ENCODE peak calls at places on chromosome 19, in nine cellular contexts. T is AG09319, U is activated gamma-delta T cell treated with Interleukin-2 at 50 U/mL for 16 hours, Z is NCI-H1092 treated with DMSO at 0.1 percent for 48 hours, C is anterior cingulate cortex, L is germinal center, N is NCI-H1694, D is midbrain, E is cardiac muscle cell. R is an unnamed sample.

GRCh38 chr19:16327911-16328823 is 3.5 kb downstream of the KLF2 start:
- DNase-seq in T (peak; percentile 66), U (peak; percentile 54), Z (no peak), C (peak; percentile 44), L (peak; percentile 30), N (no peak), D (peak; percentile 29), E (no peak), R (peak; percentile 69)

GRCh38 chr19:57016491-57016890 is 103.3 kb upstream of the USP29 start:
- DNase-seq in T (no peak), U (no peak), Z (no peak), C (no peak), L (no peak), N (no peak), D (no peak), E (no peak), R (no peak)

GRCh38 chr19:38596057-38596981 is 21.4 kb downstream of the MAP4K1 start:
- DNase-seq in T (no peak), U (no peak), Z (no peak), C (peak; percentile 29), L (no peak), N (no peak), D (no peak), E (peak; percentile 90), R (no peak)

GRCh38 chr19:3116621-3117020 is 19.2 kb upstream of the GNA15 start:
- DNase-seq in T (no peak), U (no peak), Z (no peak), C (no peak), L (no peak), N (no peak), D (no peak), E (no peak), R (no peak)

GRCh38 chr19:39372047-39372802 is 18.7 kb downstream of the PAF1 start:
- DNase-seq in T (peak; percentile 95), U (no peak), Z (no peak), C (peak; percentile 64), L (no peak), N (no peak), D (peak; percentile 70), E (no peak), R (no peak)

GRCh38 chr19:6718741-6719539 is 1.5 kb downstream of the C3 start:
- DNase-seq in T (no peak), U (no peak), Z (no peak), C (peak; percentile 29), L (peak; percentile 56), N (no peak), D (peak; percentile 34), E (peak; percentile 9), R (peak; percentile 95)

GRCh38 chr19:18491995-18492953 is 29.6 kb downstream of the ELL start:
- DNase-seq in T (no peak), U (no peak), Z (no peak), C (no peak), L (no peak), N (no peak), D (no peak), E (no peak), R (no peak)

GRCh38 chr19:33054623-33055022 is 10.1 kb downstream of the RHPN2 start:
- DNase-seq in T (no peak), U (no peak), Z (no peak), C (no peak), L (no peak), N (no peak), D (no peak), E (no peak), R (no peak)

GRCh38 chr19:4639531-4640246 is 373 bp downstream of the TNFAIP8L1 start:
- DNase-seq in T (no peak), U (no peak), Z (peak; percentile 18), C (no peak), L (peak; percentile 21), N (no peak), D (no peak), E (no peak), R (no peak)

GRCh38 chr19:3268763-3269162 is 44.3 kb downstream of the CELF5 start:
- DNase-seq in T (no peak), U (no peak), Z (no peak), C (no peak), L (no peak), N (no peak), D (no peak), E (no peak), R (no peak)

GRCh38 chr19:41323430-41324125 is 13.6 kb downstream of the CCDC97 start:
- DNase-seq in T (peak; percentile 95), U (no peak), Z (no peak), C (no peak), L (no peak), N (peak; percentile 32), D (no peak), E (no peak), R (no peak)

GRCh38 chr19:9793051-9793591 is 24.6 kb upstream of the ZNF846 start:
- DNase-seq in T (no peak), U (peak; percentile 66), Z (no peak), C (peak; percentile 65), L (peak; percentile 14), N (no peak), D (peak; percentile 4), E (no peak), R (peak; percentile 38)

GRCh38 chr19:10892256-10892655 is 20.9 kb downstream of the CARM1 start:
- DNase-seq in T (no peak), U (no peak), Z (no peak), C (no peak), L (no peak), N (no peak), D (no peak), E (no peak), R (no peak)

GRCh38 chr19:1668339-1669123 is 16.1 kb upstream of the TCF3 start:
- DNase-seq in T (no peak), U (no peak), Z (no peak), C (no peak), L (peak; percentile 45), N (no peak), D (no peak), E (peak; percentile 44), R (peak; percentile 80)

GRCh38 chr19:38441660-38442348 is 8.3 kb downstream of the RYR1 start:
- DNase-seq in T (no peak), U (no peak), Z (no peak), C (no peak), L (no peak), N (no peak), D (no peak), E (peak; percentile 49), R (peak; percentile 34)

GRCh38 chr19:42683917-42684513 is 56.3 kb downstream of the PSG3 start:
- DNase-seq in T (no peak), U (peak; percentile 5), Z (no peak), C (no peak), L (peak; percentile 30), N (no peak), D (no peak), E (peak; percentile 0), R (peak; percentile 56)

GRCh38 chr19:7718668-7719067 is 13.2 kb downstream of the CLEC4G start:
- DNase-seq in T (no peak), U (no peak), Z (no peak), C (no peak), L (no peak), N (no peak), D (no peak), E (no peak), R (no peak)

GRCh38 chr19:14413765-14414171 is 5.4 kb downstream of the DDX39A start:
- DNase-seq in T (no peak), U (no peak), Z (no peak), C (no peak), L (no peak), N (no peak), D (no peak), E (no peak), R (no peak)

GRCh38 chr19:4889034-4889825 is 13.5 kb downstream of the ARRDC5 start:
- DNase-seq in T (no peak), U (no peak), Z (peak; percentile 22), C (no peak), L (no peak), N (no peak), D (no peak), E (no peak), R (no peak)

GRCh38 chr19:35207391-35207871 is 21.1 kb downstream of the FAM187B start:
- DNase-seq in T (no peak), U (peak; percentile 12), Z (no peak), C (no peak), L (no peak), N (no peak), D (no peak), E (no peak), R (no peak)

GRCh38 chr19:33214621-33215020 is 11.0 kb downstream of the SLC7A10 start:
- DNase-seq in T (no peak), U (no peak), Z (peak; percentile 21), C (no peak), L (no peak), N (peak; percentile 14), D (no peak), E (peak; percentile 59), R (no peak)

GRCh38 chr19:35781650-35782049 is 6.3 kb downstream of the ARHGAP33 start:
- DNase-seq in T (no peak), U (no peak), Z (no peak), C (no peak), L (no peak), N (no peak), D (no peak), E (no peak), R (no peak)

GRCh38 chr19:9917322-9917721 is 19.0 kb downstream of the OLFM2 start:
- DNase-seq in T (no peak), U (no peak), Z (peak; percentile 25), C (no peak), L (no peak), N (peak; percentile 39), D (peak; percentile 38), E (peak; percentile 57), R (peak; percentile 52)

GRCh38 chr19:34574704-34575103 is 93.1 kb downstream of the WTIP start:
- DNase-seq in T (no peak), U (no peak), Z (no peak), C (no peak), L (no peak), N (no peak), D (no peak), E (no peak), R (peak; percentile 47)

GRCh38 chr19:49591731-49592485 is 926 bp downstream of the PRR12 start:
- DNase-seq in T (no peak), U (peak; percentile 41), Z (peak; percentile 20), C (peak; percentile 32), L (peak; percentile 62), N (peak; percentile 35), D (peak; percentile 71), E (peak; percentile 49), R (peak; percentile 76)

GRCh38 chr19:36213793-36214387 is 575 bp downstream of the ZNF565 start:
- DNase-seq in T (no peak), U (no peak), Z (no peak), C (no peak), L (no peak), N (no peak), D (no peak), E (no peak), R (peak; percentile 26)